ENCODE peak calls at places on chromosomes 7 and 10, in eight cellular contexts. One of them, this sample, is unnamed.

GRCh38 chr7:125661006-125661405 is 731.4 kb upstream of the POT1 start:
- DNase-seq in Karpas-422: no peak
- DNase-seq in stimulated activated CD8-positive, alpha-beta memory T cell treated with anti-CD3 and anti-CD28 coated beads, Interleukin-2, amount 100 ng/mL, for 48 hours: no peak
- DNase-seq in NCI-H510A: no peak
- DNase-seq in AG20443: no peak
- DNase-seq in A549: no peak
- DNase-seq in T-cell: no peak
- DNase-seq in right atrium auricular region: no peak
- DNase-seq in this sample: no peak

GRCh38 chr10:122132331-122132755 is 138.8 kb upstream of the BTBD16 start:
- DNase-seq in T-cell: no peak
- DNase-seq in NCI-H510A: peak; percentile 50
- DNase-seq in right atrium auricular region: no peak
- DNase-seq in AG20443: no peak
- DNase-seq in Karpas-422: no peak
- DNase-seq in stimulated activated CD8-positive, alpha-beta memory T cell treated with anti-CD3 and anti-CD28 coated beads, Interleukin-2, amount 100 ng/mL, for 48 hours: no peak
- DNase-seq in A549: no peak
- DNase-seq in this sample: no peak

GRCh38 chr10:98410135-98410743 is 4.7 kb downstream of the PYROXD2 start:
- DNase-seq in stimulated activated CD8-positive, alpha-beta memory T cell treated with anti-CD3 and anti-CD28 coated beads, Interleukin-2, amount 100 ng/mL, for 48 hours: no peak
- DNase-seq in A549: no peak
- DNase-seq in right atrium auricular region: no peak
- DNase-seq in AG20443: no peak
- DNase-seq in Karpas-422: no peak
- DNase-seq in NCI-H510A: no peak
- DNase-seq in T-cell: no peak
- DNase-seq in this sample: no peak

GRCh38 chr10:25966846-25967245 is 32.8 kb downstream of the MYO3A start:
- DNase-seq in Karpas-422: no peak
- DNase-seq in AG20443: no peak
- DNase-seq in NCI-H510A: no peak
- DNase-seq in right atrium auricular region: no peak
- DNase-seq in A549: no peak
- DNase-seq in T-cell: no peak
- DNase-seq in stimulated activated CD8-positive, alpha-beta memory T cell treated with anti-CD3 and anti-CD28 coated beads, Interleukin-2, amount 100 ng/mL, for 48 hours: no peak
- DNase-seq in this sample: no peak

GRCh38 chr10:71221586-71222202 is 9.3 kb downstream of the UNC5B start:
- DNase-seq in right atrium auricular region: no peak
- DNase-seq in A549: no peak
- DNase-seq in Karpas-422: no peak
- DNase-seq in NCI-H510A: no peak
- DNase-seq in stimulated activated CD8-positive, alpha-beta memory T cell treated with anti-CD3 and anti-CD28 coated beads, Interleukin-2, amount 100 ng/mL, for 48 hours: no peak
- DNase-seq in AG20443: no peak
- DNase-seq in T-cell: no peak
- DNase-seq in this sample: no peak

GRCh38 chr10:97863808-97864207 is 14.2 kb downstream of the GOLGA7B start:
- DNase-seq in stimulated activated CD8-positive, alpha-beta memory T cell treated with anti-CD3 and anti-CD28 coated beads, Interleukin-2, amount 100 ng/mL, for 48 hours: no peak
- DNase-seq in A549: no peak
- DNase-seq in T-cell: no peak
- DNase-seq in right atrium auricular region: no peak
- DNase-seq in NCI-H510A: no peak
- DNase-seq in Karpas-422: no peak
- DNase-seq in AG20443: no peak
- DNase-seq in this sample: no peak

GRCh38 chr10:103470755-103471653 is 8.0 kb downstream of the CALHM3 start:
- DNase-seq in right atrium auricular region: peak; percentile 70
- DNase-seq in stimulated activated CD8-positive, alpha-beta memory T cell treated with anti-CD3 and anti-CD28 coated beads, Interleukin-2, amount 100 ng/mL, for 48 hours: peak; percentile 60
- DNase-seq in T-cell: peak; percentile 66
- DNase-seq in AG20443: no peak
- DNase-seq in NCI-H510A: no peak
- DNase-seq in Karpas-422: peak; percentile 96
- DNase-seq in A549: no peak
- DNase-seq in this sample: peak; percentile 81

GRCh38 chr7:129536323-129536722 is 34.0 kb downstream of the SMKR1 start:
- DNase-seq in AG20443: no peak
- DNase-seq in Karpas-422: no peak
- DNase-seq in A549: no peak
- DNase-seq in NCI-H510A: no peak
- DNase-seq in right atrium auricular region: no peak
- DNase-seq in T-cell: no peak
- DNase-seq in stimulated activated CD8-positive, alpha-beta memory T cell treated with anti-CD3 and anti-CD28 coated beads, Interleukin-2, amount 100 ng/mL, for 48 hours: no peak
- DNase-seq in this sample: no peak

GRCh38 chr7:152511736-152512135 is 75.9 kb upstream of the KMT2C start:
- DNase-seq in stimulated activated CD8-positive, alpha-beta memory T cell treated with anti-CD3 and anti-CD28 coated beads, Interleukin-2, amount 100 ng/mL, for 48 hours: no peak
- DNase-seq in T-cell: no peak
- DNase-seq in NCI-H510A: no peak
- DNase-seq in A549: peak; percentile 31
- DNase-seq in right atrium auricular region: no peak
- DNase-seq in AG20443: no peak
- DNase-seq in Karpas-422: no peak
- DNase-seq in this sample: peak; percentile 5

GRCh38 chr7:136136906-136137305 is 159.7 kb upstream of the MTPN start:
- DNase-seq in NCI-H510A: no peak
- DNase-seq in right atrium auricular region: no peak
- DNase-seq in stimulated activated CD8-positive, alpha-beta memory T cell treated with anti-CD3 and anti-CD28 coated beads, Interleukin-2, amount 100 ng/mL, for 48 hours: no peak
- DNase-seq in T-cell: no peak
- DNase-seq in A549: no peak
- DNase-seq in AG20443: no peak
- DNase-seq in Karpas-422: no peak
- DNase-seq in this sample: no peak

GRCh38 chr10:32437334-32437733 is 8.6 kb upstream of the CCDC7 start:
- DNase-seq in AG20443: peak; percentile 36
- DNase-seq in right atrium auricular region: no peak
- DNase-seq in A549: no peak
- DNase-seq in T-cell: no peak
- DNase-seq in Karpas-422: no peak
- DNase-seq in stimulated activated CD8-positive, alpha-beta memory T cell treated with anti-CD3 and anti-CD28 coated beads, Interleukin-2, amount 100 ng/mL, for 48 hours: no peak
- DNase-seq in NCI-H510A: no peak
- DNase-seq in this sample: no peak

GRCh38 chr7:149662591-149663095 is 110.7 kb downstream of the ZNF467 start:
- DNase-seq in stimulated activated CD8-positive, alpha-beta memory T cell treated with anti-CD3 and anti-CD28 coated beads, Interleukin-2, amount 100 ng/mL, for 48 hours: peak; percentile 57
- DNase-seq in AG20443: peak; percentile 68
- DNase-seq in NCI-H510A: no peak
- DNase-seq in A549: peak; percentile 83
- DNase-seq in T-cell: peak; percentile 60
- DNase-seq in Karpas-422: peak; percentile 93
- DNase-seq in right atrium auricular region: no peak
- DNase-seq in this sample: peak; percentile 79

GRCh38 chr7:20153999-20154398 is 63.2 kb downstream of the MACC1 start:
- DNase-seq in AG20443: peak; percentile 17
- DNase-seq in Karpas-422: no peak
- DNase-seq in T-cell: no peak
- DNase-seq in NCI-H510A: no peak
- DNase-seq in A549: no peak
- DNase-seq in right atrium auricular region: no peak
- DNase-seq in stimulated activated CD8-positive, alpha-beta memory T cell treated with anti-CD3 and anti-CD28 coated beads, Interleukin-2, amount 100 ng/mL, for 48 hours: no peak
- DNase-seq in this sample: no peak

GRCh38 chr10:47449979-47450378 is 33.9 kb downstream of the ANXA8 start:
- DNase-seq in right atrium auricular region: no peak
- DNase-seq in AG20443: no peak
- DNase-seq in T-cell: no peak
- DNase-seq in A549: no peak
- DNase-seq in stimulated activated CD8-positive, alpha-beta memory T cell treated with anti-CD3 and anti-CD28 coated beads, Interleukin-2, amount 100 ng/mL, for 48 hours: no peak
- DNase-seq in Karpas-422: no peak
- DNase-seq in NCI-H510A: no peak
- DNase-seq in this sample: no peak

GRCh38 chr7:102282465-102283362 is 4.0 kb upstream of the SH2B2 start:
- DNase-seq in NCI-H510A: no peak
- DNase-seq in right atrium auricular region: no peak
- DNase-seq in Karpas-422: peak; percentile 47
- DNase-seq in stimulated activated CD8-positive, alpha-beta memory T cell treated with anti-CD3 and anti-CD28 coated beads, Interleukin-2, amount 100 ng/mL, for 48 hours: no peak
- DNase-seq in T-cell: no peak
- DNase-seq in AG20443: no peak
- DNase-seq in A549: no peak
- DNase-seq in this sample: no peak

This sample was measured in cardiac muscle cell.